ENCODE peak calls at places on chromosome 14, in seven cellular contexts. C is right lobe of liver; A is cardiac muscle cell; Z is psoas muscle; N is CD8-positive, alpha-beta memory T cell; Q is left ventricle myocardium inferior; L is astrocyte. G is an unnamed sample.

GRCh38 chr14:93683241-93683640 is 105.0 kb downstream of the PRIMA1 start:
- DNase-seq in Z (no peak), A (no peak), Q (no peak), N (no peak), L (no peak), C (no peak), G (no peak)

GRCh38 chr14:104114421-104115130 is 23.8 kb upstream of the KIF26A start:
- DNase-seq in Z (peak; percentile 30), C (peak; percentile 46), N (no peak), L (no peak), Q (peak; percentile 13), A (no peak), G (no peak)

GRCh38 chr14:89443002-89443660 is 26.1 kb upstream of the FOXN3 start:
- DNase-seq in A (no peak), Q (no peak), N (no peak), C (no peak), L (no peak), Z (no peak), G (no peak)

GRCh38 chr14:52254086-52254485 is 13.4 kb upstream of the PTGDR start:
- DNase-seq in Q (no peak), C (no peak), N (no peak), A (no peak), L (no peak), Z (no peak), G (no peak)

GRCh38 chr14:68794856-68795601 is 2.2 kb upstream of the ZFP36L1 start:
- DNase-seq in L (peak; percentile 94), Q (no peak), A (no peak), N (peak; percentile 22), C (no peak), Z (no peak), G (peak; percentile 75)

GRCh38 chr14:80324649-80325048 is 113.3 kb upstream of the DIO2 start:
- DNase-seq in N (no peak), A (no peak), Q (no peak), Z (no peak), L (no peak), C (no peak), G (no peak)

GRCh38 chr14:92719890-92720323 is 28.5 kb downstream of the LGMN start:
- DNase-seq in Z (no peak), C (no peak), Q (no peak), A (no peak), N (no peak), L (no peak), G (no peak)

GRCh38 chr14:21656980-21657379 is 3.3 kb downstream of the OR4E2 start:
- DNase-seq in N (no peak), C (no peak), Q (no peak), Z (no peak), L (no peak), A (no peak), G (no peak)

GRCh38 chr14:100037351-100037750 is 27.9 kb upstream of the EVL start:
- DNase-seq in Q (no peak), A (no peak), L (no peak), Z (no peak), C (no peak), N (no peak), G (no peak)

GRCh38 chr14:54737132-54737711 is 165.4 kb downstream of the GCH1 start:
- DNase-seq in L (peak; percentile 91), C (no peak), Z (peak; percentile 48), A (no peak), N (no peak), Q (no peak), G (no peak)

GRCh38 chr14:91245029-91245428 is 525 bp upstream of the GPR68 start:
- DNase-seq in A (no peak), Z (no peak), L (no peak), Q (no peak), C (no peak), N (peak; percentile 70), G (peak; percentile 87)

GRCh38 chr14:94392510-94392935 is 4.1 kb upstream of the SERPINA1 start:
- DNase-seq in C (peak; percentile 83), Z (no peak), N (no peak), L (peak; percentile 76), A (no peak), Q (no peak), G (peak; percentile 52)

GRCh38 chr14:99215277-99215676 is 56.7 kb downstream of the BCL11B start:
- DNase-seq in L (peak; percentile 84), N (no peak), A (no peak), C (no peak), Q (no peak), Z (no peak), G (no peak)

GRCh38 chr14:87457727-87458126 is 535.3 kb downstream of the GALC start:
- DNase-seq in Q (no peak), N (no peak), C (no peak), A (no peak), L (no peak), Z (no peak), G (no peak)

GRCh38 chr14:31360919-31361662 is 59.3 kb downstream of the HEATR5A start:
- DNase-seq in A (no peak), N (no peak), C (no peak), L (peak; percentile 64), Z (no peak), Q (no peak), G (no peak)

GRCh38 chr14:92609955-92610354 is 96.4 kb downstream of the RIN3 start:
- DNase-seq in N (no peak), Q (no peak), A (no peak), Z (no peak), C (no peak), L (no peak), G (no peak)

GRCh38 chr14:48504921-48505320 is 829.5 kb upstream of the MDGA2 start:
- DNase-seq in N (no peak), Z (no peak), A (no peak), Q (no peak), C (no peak), L (no peak), G (no peak)

GRCh38 chr14:53539489-53540126 is 386.5 kb upstream of the DDHD1 start:
- DNase-seq in N (no peak), C (peak; percentile 74), Q (peak; percentile 67), Z (peak; percentile 77), L (peak; percentile 58), A (peak; percentile 80), G (peak; percentile 1)

DNA sequence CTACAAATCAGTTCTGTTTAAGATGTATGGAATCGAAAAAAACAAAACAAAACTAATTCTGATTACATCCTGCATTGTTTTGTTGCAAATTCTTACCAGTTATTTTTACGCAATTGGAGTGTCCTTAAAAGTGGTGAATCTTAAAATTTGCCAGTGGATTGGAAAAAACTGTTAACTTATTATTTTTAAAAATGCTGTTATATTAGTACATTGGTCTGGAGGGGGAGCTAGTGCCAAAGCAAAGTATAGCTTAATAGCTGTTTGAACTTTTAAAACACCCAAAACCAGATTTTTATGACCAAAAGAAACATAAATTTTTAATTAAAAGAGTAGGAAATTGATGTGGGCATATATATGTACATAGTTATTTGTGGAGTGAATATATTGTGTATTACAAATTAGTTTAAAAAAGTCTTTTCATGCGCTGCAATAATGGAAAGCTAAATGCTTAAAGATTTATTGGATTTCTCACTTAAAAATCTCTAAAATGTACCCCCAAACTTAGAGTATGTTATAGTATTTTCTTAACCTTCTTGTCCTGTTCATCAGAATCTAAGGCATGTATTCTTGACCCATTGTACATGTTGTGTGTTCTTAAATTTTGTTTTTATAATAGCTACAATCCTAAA is 2.5 kb downstream of the FUT8 start:
- DNase-seq in Q (no peak), L (peak; percentile 9), Z (no peak), A (peak; percentile 30), C (no peak), N (no peak), G (peak; percentile 34)
- H3K4me3 ChIP-seq in Q (no peak overlapping the region), L (peak overlapping the region; percentile 87), Z (no peak overlapping the region), A (no peak overlapping the region), C (no peak overlapping the region), N (no peak overlapping the region), G (no peak overlapping the region)

GRCh38 chr14:72513994-72514659 is 379.8 kb downstream of the DPF3 start:
- DNase-seq in Z (no peak), L (peak; percentile 36), Q (no peak), C (no peak), A (peak; percentile 63), N (no peak), G (no peak)

GRCh38 chr14:72514660-72515025 is 379.3 kb downstream of the DPF3 start:
- DNase-seq in Z (no peak), L (no peak), C (no peak), A (no peak), Q (no peak), N (no peak), G (no peak)

GRCh38 chr14:72516936-72517408 is 376.9 kb downstream of the DPF3 start:
- DNase-seq in L (peak; percentile 61), Q (peak; percentile 42), Z (peak; percentile 65), C (peak; percentile 61), N (peak; percentile 59), A (peak; percentile 67), G (peak; percentile 75)

GRCh38 chr14:72517736-72518135 is 376.2 kb downstream of the DPF3 start:
- DNase-seq in C (no peak), Q (no peak), N (no peak), Z (no peak), A (no peak), L (no peak), G (no peak)

DNA sequence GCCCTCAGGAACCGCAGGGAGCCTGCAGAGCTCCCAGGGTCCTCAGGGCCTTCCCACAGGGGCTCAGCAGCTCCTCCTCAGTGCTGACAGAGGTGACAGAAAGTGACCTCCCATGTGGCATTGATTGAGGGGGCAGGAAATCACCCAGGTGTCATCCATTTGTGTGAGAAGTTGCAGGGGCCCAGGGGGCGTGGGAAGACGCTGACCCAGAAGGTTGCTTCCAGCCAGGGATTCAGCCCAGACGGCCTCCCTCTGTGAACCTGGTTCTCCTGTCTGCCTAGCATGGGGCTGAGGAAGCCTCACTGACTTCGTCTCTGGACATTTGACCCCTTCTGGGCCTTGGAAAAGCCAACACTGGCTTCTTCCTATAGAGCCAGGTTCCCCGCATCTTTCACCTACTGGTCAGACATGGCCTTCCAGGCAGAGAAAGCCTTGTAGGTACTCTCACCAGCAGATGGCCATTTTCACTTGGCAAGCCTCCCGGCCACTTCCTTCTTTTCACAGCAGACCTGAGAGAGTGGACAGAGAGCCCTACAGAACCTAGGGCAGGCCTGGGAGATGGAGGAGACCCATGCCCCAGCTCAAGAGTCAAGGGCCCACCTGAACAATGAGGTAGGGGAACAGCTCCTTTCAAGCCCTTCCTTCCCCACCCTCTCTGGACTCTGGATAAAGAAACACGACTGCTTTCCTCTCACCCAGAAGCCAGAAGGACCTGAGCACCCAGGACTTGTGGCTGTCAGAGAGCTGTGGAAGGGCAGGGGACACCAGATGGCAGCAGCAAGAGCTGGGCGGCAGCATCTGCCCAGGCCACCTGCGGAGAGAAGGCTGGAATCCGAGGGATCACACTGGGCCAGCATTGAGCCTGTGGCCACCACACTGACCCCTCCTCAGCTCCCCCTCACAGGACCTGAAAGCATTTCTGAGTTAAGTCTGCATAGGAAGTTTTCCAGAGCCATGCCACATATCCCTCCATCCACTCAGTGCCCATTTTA is 377.8 kb downstream of the DPF3 start:
- DNase-seq in Q (no peak), N (no peak), L (peak; percentile 40), Z (no peak), C (no peak), A (peak; percentile 47), G (no peak)
- H3K4me1 ChIP-seq in Q (peaks cover 8% of the 10 kb centered on the region), N (peaks cover 34% of the 10 kb centered on the region), L (peaks cover 20% of the 10 kb centered on the region), Z (peaks cover 2% of the 10 kb centered on the region), C (no peaks in the 10 kb centered on the region), A (peaks cover 15% of the 10 kb centered on the region), G (peaks cover 34% of the 10 kb centered on the region)

GRCh38 chr14:76313861-76314260 is 62.1 kb upstream of the ESRRB start:
- DNase-seq in L (no peak), Z (no peak), A (no peak), Q (no peak), N (no peak), C (no peak), G (no peak)
- H3K4me3 ChIP-seq in L (no peak overlapping the region), Z (no peak overlapping the region), A (no peak overlapping the region), Q (no peak overlapping the region), N (no peak overlapping the region), C (no peak overlapping the region), G (no peak overlapping the region)

GRCh38 chr14:72943876-72944430 is 17.7 kb downstream of the DCAF4 start:
- DNase-seq in N (no peak), Z (no peak), A (no peak), L (no peak), Q (no peak), C (no peak), G (no peak)
- H3K4me1 ChIP-seq in N (no peaks in the 10 kb centered on the region), Z (no peaks in the 10 kb centered on the region), A (no peaks in the 10 kb centered on the region), L (peaks cover 17% of the 10 kb centered on the region), Q (no peaks in the 10 kb centered on the region), C (no peaks in the 10 kb centered on the region), G (no peaks in the 10 kb centered on the region)